ENCODE peak calls at places on chromosomes 1 and 21, in five cellular contexts. One of them, this sample, is unnamed.

GRCh38 chr1:25178917-25179571 is 53.3 kb downstream of the SYF2 start:
- DNase-seq in stimulated activated CD4-positive, alpha-beta T cell treated with anti-CD3 and anti-CD28 coated beads, Interleukin-4, amount 100 ng/mL, for 4 hours: no peak
- DNase-seq in activated gamma-delta T cell treated with Interleukin-2 at 50 U/mL for 16 hours: no peak
- DNase-seq in germinal center: no peak
- DNase-seq in adrenal gland: no peak
- DNase-seq in this sample: no peak

GRCh38 chr1:169368406-169368769 is 393 bp downstream of the BLZF1 start:
- DNase-seq in germinal center: peak
- DNase-seq in adrenal gland: peak
- DNase-seq in stimulated activated CD4-positive, alpha-beta T cell treated with anti-CD3 and anti-CD28 coated beads, Interleukin-4, amount 100 ng/mL, for 4 hours: peak
- DNase-seq in activated gamma-delta T cell treated with Interleukin-2 at 50 U/mL for 16 hours: peak
- DNase-seq in this sample: peak

GRCh38 chr1:93690921-93691789 is 9.5 kb upstream of the BCAR3 start:
- DNase-seq in activated gamma-delta T cell treated with Interleukin-2 at 50 U/mL for 16 hours: no peak
- DNase-seq in adrenal gland: no peak
- DNase-seq in germinal center: no peak
- DNase-seq in stimulated activated CD4-positive, alpha-beta T cell treated with anti-CD3 and anti-CD28 coated beads, Interleukin-4, amount 100 ng/mL, for 4 hours: no peak
- DNase-seq in this sample: no peak

GRCh38 chr1:223707270-223708000 is 4.9 kb upstream of the CAPN2 start:
- DNase-seq in germinal center: no peak
- DNase-seq in adrenal gland: peak
- DNase-seq in stimulated activated CD4-positive, alpha-beta T cell treated with anti-CD3 and anti-CD28 coated beads, Interleukin-4, amount 100 ng/mL, for 4 hours: no peak
- DNase-seq in activated gamma-delta T cell treated with Interleukin-2 at 50 U/mL for 16 hours: no peak
- DNase-seq in this sample: no peak

GRCh38 chr21:42565206-42565810 is 51.7 kb downstream of the SLC37A1 start:
- DNase-seq in adrenal gland: peak
- DNase-seq in activated gamma-delta T cell treated with Interleukin-2 at 50 U/mL for 16 hours: no peak
- DNase-seq in germinal center: no peak
- DNase-seq in stimulated activated CD4-positive, alpha-beta T cell treated with anti-CD3 and anti-CD28 coated beads, Interleukin-4, amount 100 ng/mL, for 4 hours: no peak
- DNase-seq in this sample: no peak

GRCh38 chr21:29849735-29850176 is 90.0 kb downstream of the GRIK1 start:
- DNase-seq in activated gamma-delta T cell treated with Interleukin-2 at 50 U/mL for 16 hours: peak
- DNase-seq in germinal center: peak
- DNase-seq in adrenal gland: peak
- DNase-seq in stimulated activated CD4-positive, alpha-beta T cell treated with anti-CD3 and anti-CD28 coated beads, Interleukin-4, amount 100 ng/mL, for 4 hours: peak
- DNase-seq in this sample: peak

GRCh38 chr1:111920221-111921024 is 69.0 kb downstream of the KCND3 start:
- DNase-seq in stimulated activated CD4-positive, alpha-beta T cell treated with anti-CD3 and anti-CD28 coated beads, Interleukin-4, amount 100 ng/mL, for 4 hours: no peak
- DNase-seq in germinal center: no peak
- DNase-seq in activated gamma-delta T cell treated with Interleukin-2 at 50 U/mL for 16 hours: no peak
- DNase-seq in adrenal gland: no peak
- DNase-seq in this sample: no peak

GRCh38 chr1:183702813-183703198 is 49.7 kb upstream of the APOBEC4 start:
- DNase-seq in germinal center: no peak
- DNase-seq in adrenal gland: no peak
- DNase-seq in activated gamma-delta T cell treated with Interleukin-2 at 50 U/mL for 16 hours: no peak
- DNase-seq in stimulated activated CD4-positive, alpha-beta T cell treated with anti-CD3 and anti-CD28 coated beads, Interleukin-4, amount 100 ng/mL, for 4 hours: no peak
- DNase-seq in this sample: no peak

GRCh38 chr1:23577056-23577985 is 18.0 kb upstream of the ID3 start:
- DNase-seq in stimulated activated CD4-positive, alpha-beta T cell treated with anti-CD3 and anti-CD28 coated beads, Interleukin-4, amount 100 ng/mL, for 4 hours: no peak
- DNase-seq in germinal center: peak
- DNase-seq in activated gamma-delta T cell treated with Interleukin-2 at 50 U/mL for 16 hours: no peak
- DNase-seq in adrenal gland: no peak
- DNase-seq in this sample: no peak

GRCh38 chr1:228284521-228284920 is 76.7 kb downstream of the OBSCN start:
- DNase-seq in activated gamma-delta T cell treated with Interleukin-2 at 50 U/mL for 16 hours: no peak
- DNase-seq in germinal center: no peak
- DNase-seq in stimulated activated CD4-positive, alpha-beta T cell treated with anti-CD3 and anti-CD28 coated beads, Interleukin-4, amount 100 ng/mL, for 4 hours: no peak
- DNase-seq in adrenal gland: no peak
- DNase-seq in this sample: no peak

This sample was measured in effector CD4-positive, alpha-beta T cell.